ENCODE peak calls at places on chromosomes 6 and 20, in ten cellular contexts. N is psoas muscle, S is transverse colon, Y is adrenal gland, E is IMR-90, U is cardiac muscle cell, R is pancreas, H is tibial nerve, L is PC-9, D is uterus. O is an unnamed sample.

GRCh38 chr20:1808101-1808500 is 87.1 kb upstream of the SIRPA start:
- DNase-seq in N (no peak), S (no peak), Y (no peak), E (no peak), U (no peak), R (no peak), H (no peak), L (no peak), D (no peak), O (no peak)

GRCh38 chr6:1396952-1397868 is 7.8 kb downstream of the FOXF2 start:
- DNase-seq in N (peak; percentile 73), S (peak; percentile 76), Y (peak; percentile 36), E (peak; percentile 98), U (peak; percentile 80), R (no peak), H (peak; percentile 48), L (peak; percentile 45), D (peak; percentile 26), O (peak; percentile 46)

GRCh38 chr6:89916136-89916920 is 22.1 kb downstream of the GJA10 start:
- DNase-seq in N (no peak), S (no peak), Y (no peak), E (no peak), U (no peak), R (no peak), H (no peak), L (no peak), D (no peak), O (no peak)

GRCh38 chr20:330233-331149 is 5.1 kb downstream of the SOX12 start:
- DNase-seq in N (peak; percentile 39), S (no peak), Y (peak; percentile 67), E (peak; percentile 66), U (peak; percentile 78), R (peak; percentile 54), H (no peak), L (peak; percentile 54), D (peak; percentile 67), O (no peak)

GRCh38 chr6:81909981-81910910 is 157.8 kb upstream of the TENT5A start:
- DNase-seq in N (no peak), S (no peak), Y (no peak), E (peak; percentile 33), U (peak; percentile 43), R (no peak), H (no peak), L (no peak), D (no peak), O (no peak)

GRCh38 chr6:79742030-79742429 is 110.9 kb downstream of the SH3BGRL2 start:
- DNase-seq in N (no peak), S (no peak), Y (no peak), E (no peak), U (no peak), R (no peak), H (no peak), L (no peak), D (no peak), O (no peak)

GRCh38 chr6:125066964-125067363 is 86.6 kb upstream of the TPD52L1 start:
- DNase-seq in N (no peak), S (no peak), Y (no peak), E (peak; percentile 30), U (peak; percentile 73), R (no peak), H (no peak), L (peak; percentile 62), D (no peak), O (no peak)

GRCh38 chr20:40265872-40266533 is 423.0 kb downstream of the MAFB start:
- DNase-seq in N (no peak), S (peak; percentile 35), Y (peak; percentile 29), E (no peak), U (peak; percentile 61), R (no peak), H (no peak), L (no peak), D (no peak), O (no peak)

GRCh38 chr6:150685860-150686259 is 86.2 kb downstream of the PLEKHG1 start:
- DNase-seq in N (no peak), S (peak; percentile 50), Y (no peak), E (peak; percentile 1), U (peak; percentile 12), R (no peak), H (no peak), L (peak; percentile 43), D (peak; percentile 28), O (no peak)

GRCh38 chr6:150683320-150683719 is 83.6 kb downstream of the PLEKHG1 start:
- DNase-seq in N (peak; percentile 29), S (no peak), Y (peak; percentile 38), E (no peak), U (no peak), R (no peak), H (no peak), L (no peak), D (peak; percentile 74), O (peak; percentile 77)

GRCh38 chr6:150684161-150684560 is 84.5 kb downstream of the PLEKHG1 start:
- DNase-seq in N (no peak), S (no peak), Y (no peak), E (no peak), U (no peak), R (no peak), H (no peak), L (no peak), D (no peak), O (no peak)

GRCh38 chr6:150686566-150686965 is 86.9 kb downstream of the PLEKHG1 start:
- DNase-seq in N (no peak), S (no peak), Y (no peak), E (no peak), U (no peak), R (no peak), H (no peak), L (no peak), D (no peak), O (no peak)

GRCh38 chr6:150684715-150685459 is 85.2 kb downstream of the PLEKHG1 start:
- DNase-seq in N (no peak), S (peak; percentile 47), Y (peak; percentile 20), E (no peak), U (no peak), R (no peak), H (no peak), L (no peak), D (peak; percentile 59), O (no peak)
- H3K27ac ChIP-seq in N (peak overlapping the region; percentile 77), S (peak overlapping the region; percentile 48), Y (no peak overlapping the region), E (no peak overlapping the region), U (no peak overlapping the region), R (no peak overlapping the region), H (no peak overlapping the region), L (no peak overlapping the region), D (peak overlapping the region; percentile 61), O (peak overlapping the region; percentile 94)

GRCh38 chr6:35083507-35083906 is 57.6 kb downstream of the TCP11 start:
- DNase-seq in N (no peak), S (peak; percentile 34), Y (no peak), E (no peak), U (no peak), R (no peak), H (no peak), L (no peak), D (no peak), O (no peak)
- H3K36me3 ChIP-seq in N (peaks cover 100% of the 10 kb centered on the region), S (peaks cover 41% of the 10 kb centered on the region), Y (no peaks in the 10 kb centered on the region), E (peaks cover 58% of the 10 kb centered on the region), U (peaks cover 5% of the 10 kb centered on the region), R (peaks cover 62% of the 10 kb centered on the region), H (peaks cover 23% of the 10 kb centered on the region), L (no peaks in the 10 kb centered on the region), D (no peaks in the 10 kb centered on the region), O (peaks cover 28% of the 10 kb centered on the region)

GRCh38 chr20:58622671-58623578 is 28.2 kb upstream of the STX16 start:
- DNase-seq in N (no peak), S (no peak), Y (peak; percentile 28), E (peak; percentile 33), U (peak; percentile 38), R (no peak), H (no peak), L (no peak), D (no peak), O (peak; percentile 68)

GRCh38 chr20:58623579-58624473 is 27.3 kb upstream of the STX16 start:
- DNase-seq in N (peak; percentile 77), S (peak; percentile 33), Y (peak; percentile 78), E (peak; percentile 97), U (peak; percentile 94), R (peak; percentile 22), H (no peak), L (peak; percentile 90), D (peak; percentile 87), O (peak; percentile 61)

GRCh38 chr20:58619847-58620431 is 31.1 kb upstream of the STX16 start:
- DNase-seq in N (no peak), S (no peak), Y (no peak), E (no peak), U (no peak), R (no peak), H (no peak), L (peak; percentile 59), D (no peak), O (peak; percentile 28)

GRCh38 chr20:58624687-58625086 is 26.4 kb upstream of the STX16 start:
- DNase-seq in N (no peak), S (no peak), Y (no peak), E (no peak), U (no peak), R (no peak), H (no peak), L (no peak), D (no peak), O (no peak)

DNA sequence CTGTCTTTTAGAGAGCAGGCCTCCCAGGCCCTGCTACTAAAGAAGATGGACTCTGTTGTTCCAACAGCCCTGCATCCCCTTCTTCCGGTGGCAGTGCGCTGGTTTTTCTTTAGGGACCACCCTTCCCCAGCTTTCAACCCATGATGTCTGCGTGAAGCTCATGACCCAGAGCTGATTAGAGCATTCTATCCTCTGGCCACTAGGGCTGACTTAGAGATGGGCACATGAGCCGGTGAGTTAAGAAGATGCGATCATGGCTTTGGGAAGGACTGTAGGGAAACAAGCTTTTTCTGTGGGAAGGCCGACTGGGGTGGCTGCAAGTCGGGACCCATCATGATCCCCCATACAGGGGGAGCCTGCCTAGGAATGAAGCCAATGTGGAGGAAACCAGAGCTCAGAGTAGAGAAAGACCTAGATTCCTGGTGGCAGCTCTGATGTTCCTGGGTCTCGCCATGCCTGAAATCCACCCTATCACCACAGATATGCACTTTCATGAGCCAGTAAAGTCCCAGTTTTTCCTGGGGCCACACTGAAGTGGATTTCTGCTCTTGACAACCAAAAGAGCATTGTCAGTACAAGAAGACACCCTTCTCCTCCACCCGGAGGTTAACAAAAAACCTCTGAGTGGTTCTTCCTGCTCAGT is 29.1 kb upstream of the STX16 start:
- DNase-seq in N (no peak), S (no peak), Y (no peak), E (no peak), U (no peak), R (no peak), H (no peak), L (no peak), D (no peak), O (no peak)
- TF ChIP-seq CTCF in N (peak; percentile 6), S (no peak), Y (no peak), E (peak; percentile 18), U (peak; percentile 30), R (no peak), H (no peak), L (no peak), D (no peak), O (no peak)

GRCh38 chr6:25174678-25175077 is 104.5 kb upstream of the CARMIL1 start:
- DNase-seq in N (no peak), S (no peak), Y (no peak), E (no peak), U (no peak), R (no peak), H (no peak), L (no peak), D (no peak), O (no peak)

GRCh38 chr6:25171301-25171700 is 107.9 kb upstream of the CARMIL1 start:
- DNase-seq in N (no peak), S (no peak), Y (no peak), E (no peak), U (no peak), R (no peak), H (no peak), L (no peak), D (no peak), O (no peak)

GRCh38 chr6:25173951-25174474 is 105.2 kb upstream of the CARMIL1 start:
- DNase-seq in N (no peak), S (no peak), Y (peak; percentile 48), E (peak; percentile 99), U (peak; percentile 94), R (no peak), H (no peak), L (peak; percentile 98), D (peak; percentile 25), O (no peak)

GRCh38 chr6:25172819-25173218 is 106.4 kb upstream of the CARMIL1 start:
- DNase-seq in N (no peak), S (no peak), Y (no peak), E (peak; percentile 92), U (peak; percentile 97), R (no peak), H (no peak), L (peak; percentile 76), D (no peak), O (no peak)

GRCh38 chr6:25173232-25173631 is 105.9 kb upstream of the CARMIL1 start:
- DNase-seq in N (no peak), S (no peak), Y (no peak), E (peak; percentile 27), U (no peak), R (no peak), H (no peak), L (no peak), D (no peak), O (no peak)
- H3K27ac ChIP-seq in N (no peak overlapping the region), S (peak overlapping the region; percentile 57), Y (peak overlapping the region; percentile 74), E (peak overlapping the region; percentile 97), U (no peak overlapping the region), R (no peak overlapping the region), H (peak overlapping the region; percentile 52), L (peak overlapping the region; percentile 98), D (peak overlapping the region; percentile 96), O (no peak overlapping the region)